ENCODE peak calls at places on chromosome 3, in six cellular contexts. A, W, P, X, E and Z are unnamed samples.

GRCh38 chr3:169457807-169458206 is 205.7 kb downstream of the MECOM start:
- DNase-seq in X (no peak), A (no peak), E (no peak), P (no peak), W (no peak), Z (no peak)

GRCh38 chr3:107272885-107273284 is 104.4 kb upstream of the CCDC54 start:
- DNase-seq in A (no peak), E (no peak), P (no peak), W (no peak), X (no peak), Z (no peak)

GRCh38 chr3:139906441-139906840 is 28.5 kb upstream of the CLSTN2 start:
- DNase-seq in E (no peak), X (no peak), A (peak), W (peak), P (no peak), Z (peak)

GRCh38 chr3:10533731-10534011 is 28.3 kb upstream of the ATP2B2 start:
- DNase-seq in A (no peak), E (no peak), P (no peak), W (no peak), X (no peak), Z (no peak)

GRCh38 chr3:155431856-155432570 is 138.5 kb upstream of the STRIT1 start:
- DNase-seq in E (no peak), P (no peak), W (no peak), X (no peak), A (no peak), Z (peak)

GRCh38 chr3:72766866-72767265 is 81.4 kb downstream of the SHQ1 start:
- DNase-seq in A (no peak), E (no peak), P (no peak), X (no peak), W (no peak), Z (no peak)

GRCh38 chr3:170493712-170494182 is 75.1 kb downstream of the CLDN11 start:
- DNase-seq in E (no peak), X (no peak), P (no peak), A (peak), W (peak), Z (no peak)

GRCh38 chr3:169241928-169242751 is 421.4 kb downstream of the MECOM start:
- DNase-seq in P (no peak), E (no peak), X (peak), A (no peak), W (no peak), Z (no peak)

GRCh38 chr3:10594915-10595314 is 89.5 kb upstream of the ATP2B2 start:
- DNase-seq in W (peak), X (peak), P (peak), E (peak), A (peak), Z (peak)

GRCh38 chr3:95460274-95460673 is 1354.1 kb upstream of the EPHA6 start:
- DNase-seq in E (no peak), W (no peak), P (no peak), X (no peak), A (no peak), Z (no peak)

GRCh38 chr3:127286571-127287140 is 1.2 kb downstream of the PRR20G start:
- DNase-seq in A (no peak), E (no peak), P (no peak), W (no peak), X (no peak), Z (no peak)

GRCh38 chr3:10224794-10225660 is 23.2 kb upstream of the TATDN2 start:
- DNase-seq in E (no peak), A (peak), P (peak), W (peak), X (peak), Z (peak)

GRCh38 chr3:52245322-52246263 is at the start of gene PPM1M:
- DNase-seq in X (peak), E (no peak), A (peak), P (peak), W (no peak), Z (peak)

GRCh38 chr3:94269763-94270162 is 206.9 kb downstream of the NSUN3 start:
- DNase-seq in E (no peak), X (no peak), P (no peak), A (no peak), W (no peak), Z (no peak)

GRCh38 chr3:194330160-194330559 is 21.0 kb downstream of the CPN2 start:
- DNase-seq in P (no peak), W (no peak), A (no peak), X (no peak), E (no peak), Z (no peak)

GRCh38 chr3:100400424-100400781 is 486 bp downstream of the TOMM70 start:
- DNase-seq in P (no peak), A (peak), X (peak), E (no peak), W (peak), Z (peak)

GRCh38 chr3:27535809-27536392 is 51.7 kb upstream of the SLC4A7 start:
- DNase-seq in A (peak), X (no peak), P (no peak), W (no peak), E (no peak), Z (no peak)

GRCh38 chr3:60186359-60186758 is 1064.9 kb downstream of the FHIT start:
- DNase-seq in W (no peak), A (no peak), P (no peak), X (no peak), E (no peak), Z (no peak)

GRCh38 chr3:186003610-186004009 is 65.8 kb upstream of the TRA2B start:
- DNase-seq in A (no peak), P (no peak), W (no peak), X (no peak), E (peak), Z (no peak)

GRCh38 chr3:82000350-82000749 is 238.9 kb upstream of the GBE1 start:
- DNase-seq in P (no peak), A (no peak), W (no peak), X (no peak), E (no peak), Z (no peak)

GRCh38 chr3:73210759-73211158 is 149.3 kb downstream of the EBLN2 start:
- DNase-seq in P (no peak), W (no peak), X (no peak), E (no peak), A (no peak), Z (no peak)

GRCh38 chr3:156535162-156535627 is 19.7 kb downstream of the SSR3 start:
- DNase-seq in A (peak), X (peak), P (no peak), E (no peak), W (peak), Z (peak)

GRCh38 chr3:111980716-111981456 is 2.1 kb downstream of the ABHD10 start:
- DNase-seq in W (no peak), X (no peak), E (no peak), P (no peak), A (no peak), Z (peak)

GRCh38 chr3:128502712-128503111 is 9.7 kb upstream of the GATA2 start:
- DNase-seq in W (no peak), E (no peak), A (no peak), X (no peak), P (no peak), Z (no peak)

GRCh38 chr3:170724599-170724998 is 138.7 kb upstream of the SLC7A14 start:
- DNase-seq in A (no peak), X (no peak), P (no peak), E (no peak), W (no peak), Z (peak)

GRCh38 chr3:104909188-104909587 is 457.5 kb upstream of the ALCAM start:
- DNase-seq in W (no peak), X (peak), P (no peak), A (peak), E (no peak), Z (no peak)

GRCh38 chr3:52395503-52395865 is 49.4 kb downstream of the SEMA3G start:
- DNase-seq in W (no peak), A (no peak), E (no peak), P (no peak), X (no peak), Z (no peak)

GRCh38 chr3:133540896-133541674 is 32.4 kb upstream of the CDV3 start:
- DNase-seq in E (peak), P (no peak), X (peak), A (peak), W (peak), Z (peak)

GRCh38 chr3:196596355-196596754 is 27.9 kb downstream of the FBXO45 start:
- DNase-seq in W (no peak), X (no peak), P (no peak), E (no peak), A (no peak), Z (peak)

GRCh38 chr3:49839193-49839809 is 17.1 kb downstream of the TRAIP start:
- DNase-seq in A (peak), P (peak), X (peak), W (peak), E (peak), Z (peak)

GRCh38 chr3:98734737-98735136 is 28.4 kb upstream of the ST3GAL6 start:
- DNase-seq in W (no peak), X (peak), P (no peak), A (no peak), E (no peak), Z (no peak)
- H3K4me3 ChIP-seq in W (no peak), X (peak), P (no peak), A (no peak), E (peak), Z (no peak)

GRCh38 chr3:142595141-142595540 is 1.1 kb upstream of the PLS1 start:
- DNase-seq in W (no peak), E (no peak), X (no peak), A (no peak), P (no peak), Z (no peak)

GRCh38 chr3:142597898-142598297 is 1.7 kb downstream of the PLS1 start:
- DNase-seq in X (no peak), E (no peak), A (no peak), P (no peak), W (no peak), Z (peak)

GRCh38 chr3:142596726-142597088 is 514 bp downstream of the PLS1 start:
- DNase-seq in P (no peak), A (no peak), W (no peak), E (no peak), X (no peak), Z (no peak)

GRCh38 chr3:142595951-142596725 is at the start of gene PLS1:
- DNase-seq in W (peak), A (peak), P (peak), X (peak), E (peak), Z (peak)

DNA sequence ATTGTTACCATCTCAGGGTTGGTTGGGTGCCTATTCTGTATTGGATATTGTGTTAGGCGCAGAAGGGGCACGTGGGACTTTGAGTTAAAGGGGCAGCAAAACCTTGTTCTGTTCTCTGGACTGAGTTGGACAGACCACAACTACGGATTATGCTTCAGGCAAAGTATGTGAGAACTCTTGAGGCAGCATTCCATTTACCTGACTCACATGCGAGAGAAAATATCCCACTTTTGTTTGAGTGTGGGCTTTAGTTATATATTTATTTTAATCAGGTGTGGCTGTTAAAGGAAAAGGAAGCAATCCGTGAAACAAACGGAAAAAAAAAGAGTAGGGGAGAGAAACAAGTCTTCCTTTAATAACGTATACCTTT is 627 bp upstream of the PLS1 start:
- DNase-seq in X (peak), W (peak), P (no peak), A (peak), E (no peak), Z (no peak)
- TF ChIP-seq MYC in X (no peak), W (no peak), P (no peak), A (no peak), E (no peak), Z (no peak)

GRCh38 chr3:12644297-12644937 is 19.5 kb downstream of the RAF1 start:
- DNase-seq in E (no peak), X (no peak), W (no peak), A (no peak), P (no peak), Z (no peak)

GRCh38 chr3:12643010-12643380 is 20.9 kb downstream of the RAF1 start:
- DNase-seq in X (no peak), P (no peak), W (no peak), E (no peak), A (no peak), Z (no peak)

GRCh38 chr3:12653772-12654171 is 10.1 kb downstream of the RAF1 start:
- DNase-seq in A (no peak), P (no peak), X (no peak), E (no peak), W (no peak), Z (no peak)

GRCh38 chr3:12643724-12644123 is 20.2 kb downstream of the RAF1 start:
- DNase-seq in X (no peak), W (no peak), E (no peak), A (no peak), P (no peak), Z (no peak)

DNA sequence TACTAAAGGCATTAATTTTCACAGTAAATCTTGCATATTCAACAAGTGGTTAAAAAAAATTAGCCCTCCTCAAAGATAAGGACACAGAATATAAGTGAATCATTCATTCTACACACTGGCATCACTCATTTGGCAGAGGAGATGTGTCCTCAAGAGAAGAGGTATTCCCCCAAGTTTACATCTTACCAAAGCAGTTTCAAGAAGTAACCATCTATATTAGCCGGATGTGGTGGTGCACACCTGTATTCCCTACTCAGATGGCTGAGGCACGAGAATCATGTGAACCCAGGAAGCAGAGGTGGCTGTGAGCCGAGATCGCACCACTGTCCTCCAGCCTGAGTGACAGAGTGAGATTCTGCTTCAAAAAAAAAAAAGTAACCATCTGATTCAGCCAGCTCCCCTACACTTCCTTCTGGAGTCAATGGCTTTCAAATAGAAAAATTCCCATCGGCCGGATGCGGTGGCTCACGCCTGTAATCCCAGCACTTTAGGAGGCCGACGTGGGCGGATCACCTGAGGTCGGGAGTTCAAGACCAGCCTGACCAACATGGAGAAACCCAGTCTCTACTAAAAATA is 15.4 kb downstream of the RAF1 start:
- DNase-seq in P (no peak), X (no peak), E (peak), A (no peak), W (no peak), Z (no peak)
- H3K4me3 ChIP-seq in P (no peak), X (no peak), E (peak), A (no peak), W (peak), Z (no peak)

DNA sequence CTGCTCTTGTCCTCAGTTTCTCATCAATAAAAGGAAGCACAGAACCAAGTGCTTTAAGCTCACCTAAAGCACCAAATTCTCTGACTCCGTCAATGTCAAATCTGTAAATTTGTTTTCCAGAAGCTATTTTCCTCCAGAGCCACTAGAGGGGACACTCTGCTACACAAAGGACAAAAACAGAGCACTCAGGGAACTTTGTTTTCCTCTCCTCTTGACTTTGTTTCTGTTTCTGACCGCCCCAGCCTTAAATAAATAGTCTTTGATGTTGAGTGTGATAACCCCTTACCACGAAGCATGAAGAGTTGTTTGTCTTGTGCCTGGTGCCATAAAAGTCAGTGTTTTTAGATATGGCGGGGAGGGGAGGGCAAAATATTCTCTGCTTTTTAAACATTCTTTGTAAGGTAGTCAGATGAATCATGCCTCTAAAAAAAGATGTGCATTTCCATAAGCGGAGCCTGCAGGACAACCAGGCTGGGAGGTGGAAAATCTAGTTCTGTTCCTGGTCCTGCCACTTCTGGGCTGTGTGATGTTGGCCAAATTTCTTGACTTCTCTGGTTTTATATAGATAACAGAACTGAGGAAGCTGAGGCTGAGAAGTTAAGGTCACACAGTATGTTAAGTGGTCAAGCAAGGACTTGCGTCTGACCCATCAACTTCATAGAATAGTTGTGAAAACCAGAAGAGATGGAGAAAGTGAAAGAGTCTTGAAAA is 7.3 kb upstream of the ZBTB38 start:
- DNase-seq in E (no peak), X (peak), W (peak), P (peak), A (peak), Z (peak)
- TF ChIP-seq MYC in E (no peak), X (no peak), W (no peak), P (no peak), A (no peak), Z (no peak)

DNA sequence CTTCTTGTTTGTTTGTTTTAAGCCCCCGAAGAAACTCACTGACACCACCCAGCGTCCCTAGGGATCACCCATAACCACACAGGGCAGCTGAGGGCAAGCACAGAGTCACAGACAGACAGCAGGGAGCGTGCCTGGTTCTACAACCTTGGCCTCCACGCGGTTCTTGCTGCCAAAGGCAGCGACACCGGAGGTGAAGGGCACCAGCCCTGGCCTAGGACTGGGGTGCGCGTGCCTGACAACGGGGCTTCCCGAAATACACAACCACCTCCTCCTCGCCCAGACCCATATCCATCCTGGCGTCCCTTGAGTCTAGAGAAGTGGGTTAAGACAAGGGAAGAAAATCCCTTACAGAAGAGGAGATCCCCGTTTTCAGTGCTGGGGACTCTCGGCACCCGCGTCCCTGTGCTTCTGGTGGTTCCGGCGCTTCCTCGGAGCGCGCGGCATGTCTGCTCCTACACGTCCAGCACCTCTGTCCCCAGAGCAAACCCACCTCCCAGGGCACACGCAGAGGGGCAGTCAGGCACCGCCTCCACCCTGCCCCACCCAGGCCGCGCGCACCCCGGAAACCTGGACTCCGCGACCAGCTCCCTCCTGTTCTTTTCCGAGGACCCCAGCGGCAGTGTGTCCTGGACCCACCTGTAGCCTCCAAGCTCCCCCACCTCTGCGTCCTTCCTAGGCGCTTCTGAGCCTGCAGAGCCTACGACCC is 911 bp downstream of the RFTN1 start:
- DNase-seq in A (no peak), W (no peak), P (no peak), X (peak), E (no peak), Z (peak)
- H3K4me3 ChIP-seq in A (peak), W (no peak), P (no peak), X (peak), E (peak), Z (peak)